ENCODE peak calls at places on chromosomes 12 and 14, in ten cellular contexts. One of them, this sample, is unnamed.

GRCh38 chr12:41724216-41724615 is 420.5 kb downstream of the GXYLT1 start:
- DNase-seq in transverse colon: no peak
- DNase-seq in suprapubic skin: no peak
- DNase-seq in HepG2: no peak
- DNase-seq in SK-N-SH: no peak
- DNase-seq in GM23338: no peak
- DNase-seq in stomach: no peak
- DNase-seq in breast epithelium: no peak
- DNase-seq in Panc1: no peak
- DNase-seq in HCT116: no peak
- DNase-seq in this sample: no peak

GRCh38 chr14:56244138-56244789 is 126.1 kb downstream of the PELI2 start:
- DNase-seq in suprapubic skin: no peak
- DNase-seq in HepG2: no peak
- DNase-seq in Panc1: no peak
- DNase-seq in SK-N-SH: no peak
- DNase-seq in breast epithelium: no peak
- DNase-seq in GM23338: no peak
- DNase-seq in transverse colon: no peak
- DNase-seq in HCT116: no peak
- DNase-seq in stomach: no peak
- DNase-seq in this sample: no peak

GRCh38 chr12:23535441-23535840 is 414.0 kb downstream of the SOX5 start:
- DNase-seq in Panc1: no peak
- DNase-seq in suprapubic skin: no peak
- DNase-seq in transverse colon: no peak
- DNase-seq in HCT116: no peak
- DNase-seq in SK-N-SH: no peak
- DNase-seq in GM23338: no peak
- DNase-seq in breast epithelium: no peak
- DNase-seq in HepG2: no peak
- DNase-seq in stomach: no peak
- DNase-seq in this sample: no peak

GRCh38 chr12:54018608-54018984 is 9.6 kb upstream of the HOXC6 start:
- DNase-seq in stomach: no peak
- DNase-seq in breast epithelium: peak
- DNase-seq in HCT116: no peak
- DNase-seq in suprapubic skin: no peak
- DNase-seq in transverse colon: no peak
- DNase-seq in SK-N-SH: peak
- DNase-seq in HepG2: no peak
- DNase-seq in Panc1: no peak
- DNase-seq in GM23338: peak
- DNase-seq in this sample: no peak

GRCh38 chr12:92743026-92743425 is 40.2 kb downstream of the PLEKHG7 start:
- DNase-seq in HCT116: no peak
- DNase-seq in Panc1: no peak
- DNase-seq in transverse colon: no peak
- DNase-seq in suprapubic skin: no peak
- DNase-seq in HepG2: no peak
- DNase-seq in SK-N-SH: no peak
- DNase-seq in stomach: no peak
- DNase-seq in breast epithelium: no peak
- DNase-seq in GM23338: no peak
- DNase-seq in this sample: peak

GRCh38 chr12:104715562-104716182 is 242.4 kb downstream of the SLC41A2 start:
- DNase-seq in SK-N-SH: peak
- DNase-seq in stomach: no peak
- DNase-seq in breast epithelium: no peak
- DNase-seq in GM23338: no peak
- DNase-seq in HepG2: no peak
- DNase-seq in HCT116: no peak
- DNase-seq in Panc1: no peak
- DNase-seq in transverse colon: no peak
- DNase-seq in suprapubic skin: no peak
- DNase-seq in this sample: no peak

GRCh38 chr12:6699989-6700645 is 498 bp downstream of the PIANP start:
- DNase-seq in suprapubic skin: no peak
- DNase-seq in breast epithelium: no peak
- DNase-seq in SK-N-SH: peak
- DNase-seq in transverse colon: peak
- DNase-seq in HCT116: no peak
- DNase-seq in HepG2: no peak
- DNase-seq in GM23338: peak
- DNase-seq in Panc1: no peak
- DNase-seq in stomach: no peak
- DNase-seq in this sample: no peak

GRCh38 chr12:26121841-26122680 is 2.8 kb downstream of the BHLHE41 start:
- DNase-seq in transverse colon: no peak
- DNase-seq in suprapubic skin: no peak
- DNase-seq in HCT116: no peak
- DNase-seq in HepG2: no peak
- DNase-seq in Panc1: no peak
- DNase-seq in breast epithelium: no peak
- DNase-seq in stomach: no peak
- DNase-seq in GM23338: peak
- DNase-seq in SK-N-SH: peak
- DNase-seq in this sample: peak

GRCh38 chr12:6038160-6038559 is 86.3 kb downstream of the VWF start:
- DNase-seq in suprapubic skin: no peak
- DNase-seq in HepG2: peak
- DNase-seq in SK-N-SH: peak
- DNase-seq in HCT116: peak
- DNase-seq in stomach: peak
- DNase-seq in Panc1: peak
- DNase-seq in transverse colon: peak
- DNase-seq in breast epithelium: no peak
- DNase-seq in GM23338: peak
- DNase-seq in this sample: no peak

GRCh38 chr12:79935021-79935623 is at the start of gene PPP1R12A:
- DNase-seq in stomach: peak
- DNase-seq in breast epithelium: peak
- DNase-seq in Panc1: peak
- DNase-seq in HepG2: peak
- DNase-seq in transverse colon: peak
- DNase-seq in suprapubic skin: peak
- DNase-seq in SK-N-SH: peak
- DNase-seq in GM23338: peak
- DNase-seq in HCT116: peak
- DNase-seq in this sample: peak
- TF ChIP-seq POLR2AphosphoS5 in stomach: peak
- TF ChIP-seq POLR2AphosphoS5 in breast epithelium: peak
- TF ChIP-seq POLR2AphosphoS5 in Panc1: peak
- TF ChIP-seq POLR2AphosphoS5 in HepG2: peak
- TF ChIP-seq POLR2AphosphoS5 in transverse colon: peak
- TF ChIP-seq POLR2AphosphoS5 in suprapubic skin: peak
- TF ChIP-seq POLR2AphosphoS5 in SK-N-SH: peak
- TF ChIP-seq POLR2AphosphoS5 in GM23338: peak
- TF ChIP-seq POLR2AphosphoS5 in HCT116: peak
- TF ChIP-seq POLR2AphosphoS5 in this sample: peak

GRCh38 chr14:50871914-50872732 is at the start of gene ABHD12B:
- DNase-seq in transverse colon: no peak
- DNase-seq in HCT116: no peak
- DNase-seq in GM23338: peak
- DNase-seq in Panc1: no peak
- DNase-seq in suprapubic skin: no peak
- DNase-seq in SK-N-SH: peak
- DNase-seq in breast epithelium: no peak
- DNase-seq in stomach: no peak
- DNase-seq in HepG2: no peak
- DNase-seq in this sample: no peak
- H3K4me3 ChIP-seq in transverse colon: peak
- H3K4me3 ChIP-seq in HCT116: no peak
- H3K4me3 ChIP-seq in GM23338: peak
- H3K4me3 ChIP-seq in Panc1: no peak
- H3K4me3 ChIP-seq in suprapubic skin: peak
- H3K4me3 ChIP-seq in SK-N-SH: no peak
- H3K4me3 ChIP-seq in breast epithelium: peak
- H3K4me3 ChIP-seq in stomach: peak
- H3K4me3 ChIP-seq in HepG2: no peak
- H3K4me3 ChIP-seq in this sample: peak

GRCh38 chr14:65957631-65958205 is 528.5 kb upstream of the CCDC196 start:
- DNase-seq in transverse colon: no peak
- DNase-seq in stomach: no peak
- DNase-seq in breast epithelium: no peak
- DNase-seq in GM23338: peak
- DNase-seq in SK-N-SH: no peak
- DNase-seq in HepG2: no peak
- DNase-seq in suprapubic skin: no peak
- DNase-seq in HCT116: no peak
- DNase-seq in Panc1: no peak
- DNase-seq in this sample: no peak

GRCh38 chr14:65959563-65960024 is 526.6 kb upstream of the CCDC196 start:
- DNase-seq in HCT116: no peak
- DNase-seq in Panc1: no peak
- DNase-seq in stomach: no peak
- DNase-seq in suprapubic skin: no peak
- DNase-seq in breast epithelium: no peak
- DNase-seq in GM23338: no peak
- DNase-seq in SK-N-SH: no peak
- DNase-seq in HepG2: no peak
- DNase-seq in transverse colon: no peak
- DNase-seq in this sample: no peak

GRCh38 chr14:65961004-65961403 is 525.2 kb upstream of the CCDC196 start:
- DNase-seq in HepG2: no peak
- DNase-seq in GM23338: peak
- DNase-seq in SK-N-SH: peak
- DNase-seq in HCT116: peak
- DNase-seq in breast epithelium: no peak
- DNase-seq in stomach: peak
- DNase-seq in transverse colon: peak
- DNase-seq in Panc1: peak
- DNase-seq in suprapubic skin: no peak
- DNase-seq in this sample: no peak

GRCh38 chr14:65954915-65955314 is 531.3 kb upstream of the CCDC196 start:
- DNase-seq in HCT116: no peak
- DNase-seq in suprapubic skin: no peak
- DNase-seq in breast epithelium: no peak
- DNase-seq in SK-N-SH: no peak
- DNase-seq in HepG2: no peak
- DNase-seq in GM23338: no peak
- DNase-seq in stomach: no peak
- DNase-seq in Panc1: no peak
- DNase-seq in transverse colon: no peak
- DNase-seq in this sample: no peak

GRCh38 chr14:65958664-65959562 is 527.3 kb upstream of the CCDC196 start:
- DNase-seq in Panc1: no peak
- DNase-seq in GM23338: peak
- DNase-seq in HCT116: peak
- DNase-seq in SK-N-SH: peak
- DNase-seq in breast epithelium: no peak
- DNase-seq in stomach: no peak
- DNase-seq in suprapubic skin: no peak
- DNase-seq in transverse colon: no peak
- DNase-seq in HepG2: peak
- DNase-seq in this sample: no peak
- TF ChIP-seq POLR2AphosphoS5 in Panc1: no peak
- TF ChIP-seq POLR2AphosphoS5 in GM23338: no peak
- TF ChIP-seq POLR2AphosphoS5 in HCT116: no peak
- TF ChIP-seq POLR2AphosphoS5 in SK-N-SH: no peak
- TF ChIP-seq POLR2AphosphoS5 in breast epithelium: no peak
- TF ChIP-seq POLR2AphosphoS5 in stomach: no peak
- TF ChIP-seq POLR2AphosphoS5 in suprapubic skin: no peak
- TF ChIP-seq POLR2AphosphoS5 in transverse colon: no peak
- TF ChIP-seq POLR2AphosphoS5 in HepG2: no peak
- TF ChIP-seq POLR2AphosphoS5 in this sample: no peak

GRCh38 chr12:68612675-68613074 is 2.0 kb downstream of the RAP1B start:
- DNase-seq in HepG2: no peak
- DNase-seq in suprapubic skin: no peak
- DNase-seq in GM23338: no peak
- DNase-seq in stomach: no peak
- DNase-seq in SK-N-SH: no peak
- DNase-seq in HCT116: no peak
- DNase-seq in breast epithelium: no peak
- DNase-seq in transverse colon: no peak
- DNase-seq in Panc1: no peak
- DNase-seq in this sample: no peak
- H3K4me3 ChIP-seq in HepG2: peak
- H3K4me3 ChIP-seq in suprapubic skin: peak
- H3K4me3 ChIP-seq in GM23338: peak
- H3K4me3 ChIP-seq in stomach: peak
- H3K4me3 ChIP-seq in SK-N-SH: peak
- H3K4me3 ChIP-seq in HCT116: peak
- H3K4me3 ChIP-seq in breast epithelium: peak
- H3K4me3 ChIP-seq in transverse colon: peak
- H3K4me3 ChIP-seq in Panc1: peak
- H3K4me3 ChIP-seq in this sample: peak

DNA sequence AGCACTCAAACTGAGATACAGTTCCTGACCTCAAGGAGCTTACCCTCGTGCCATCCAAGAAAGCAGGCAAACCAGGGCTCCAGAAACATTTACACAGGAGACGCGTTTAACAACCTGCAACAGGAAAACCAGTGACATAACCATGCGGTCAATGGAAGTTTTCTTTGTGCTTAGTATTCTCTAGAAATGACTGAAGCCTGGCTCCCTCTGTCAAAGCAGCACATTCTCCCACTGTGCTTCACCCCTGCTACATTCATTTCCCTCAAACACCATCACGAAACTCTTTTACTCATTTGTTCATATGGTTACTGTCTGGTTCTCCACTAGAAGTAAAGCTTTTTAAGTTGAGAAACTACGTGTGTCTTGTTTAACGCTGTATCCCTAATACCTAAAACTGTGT is 161.3 kb upstream of the CCND2 start:
- DNase-seq in suprapubic skin: no peak
- DNase-seq in transverse colon: no peak
- DNase-seq in stomach: no peak
- DNase-seq in HCT116: no peak
- DNase-seq in breast epithelium: no peak
- DNase-seq in SK-N-SH: no peak
- DNase-seq in Panc1: no peak
- DNase-seq in GM23338: no peak
- DNase-seq in HepG2: no peak
- DNase-seq in this sample: no peak
- TF ChIP-seq POLR2AphosphoS5 in suprapubic skin: no peak
- TF ChIP-seq POLR2AphosphoS5 in transverse colon: no peak
- TF ChIP-seq POLR2AphosphoS5 in stomach: no peak
- TF ChIP-seq POLR2AphosphoS5 in HCT116: no peak
- TF ChIP-seq POLR2AphosphoS5 in breast epithelium: no peak
- TF ChIP-seq POLR2AphosphoS5 in SK-N-SH: no peak
- TF ChIP-seq POLR2AphosphoS5 in Panc1: no peak
- TF ChIP-seq POLR2AphosphoS5 in GM23338: no peak
- TF ChIP-seq POLR2AphosphoS5 in HepG2: no peak
- TF ChIP-seq POLR2AphosphoS5 in this sample: no peak

This sample was measured in esophagus muscularis mucosa.